ENCODE peak calls at places on chromosomes 6 and 20, in five cellular contexts. U is fibroblast of lung, K is right cardiac atrium, C is heart left ventricle, X is cardiac muscle cell. Y is an unnamed sample.

GRCh38 chr6:25138024-25138696 is 141.0 kb upstream of the CARMIL1 start:
- DNase-seq in U (peak; percentile 85), K (peak; percentile 66), C (peak; percentile 70), X (no peak), Y (peak; percentile 29)

GRCh38 chr20:3165473-3166337 is 6.0 kb upstream of the FASTKD5 start:
- DNase-seq in U (peak; percentile 57), K (peak; percentile 87), C (peak; percentile 78), X (no peak), Y (peak; percentile 76)

GRCh38 chr6:149846321-149846720 is 17.8 kb downstream of the LRP11 start:
- DNase-seq in U (peak; percentile 71), K (no peak), C (no peak), X (no peak), Y (no peak)

GRCh38 chr6:149026530-149026942 is 279.7 kb downstream of the UST start:
- DNase-seq in U (peak; percentile 97), K (no peak), C (no peak), X (peak; percentile 67), Y (no peak)

GRCh38 chr20:38730989-38731737 is 6.9 kb downstream of the SLC32A1 start:
- DNase-seq in U (peak; percentile 50), K (peak; percentile 86), C (peak; percentile 64), X (peak; percentile 80), Y (peak; percentile 49)

GRCh38 chr20:57467742-57468141 is 57.2 kb downstream of the CTCFL start:
- DNase-seq in U (no peak), K (no peak), C (no peak), X (no peak), Y (no peak)

GRCh38 chr20:53723045-53723444 is 129.4 kb upstream of the ZNF217 start:
- DNase-seq in U (no peak), K (no peak), C (no peak), X (no peak), Y (no peak)

GRCh38 chr6:19325335-19325789 is 511.8 kb upstream of the ID4 start:
- DNase-seq in U (no peak), K (no peak), C (no peak), X (no peak), Y (no peak)

GRCh38 chr6:153117986-153118886 is 12.8 kb downstream of the RGS17 start:
- DNase-seq in U (peak; percentile 65), K (no peak), C (no peak), X (no peak), Y (no peak)

GRCh38 chr6:22071655-22072054 is 225.2 kb downstream of the PRL start:
- DNase-seq in U (peak; percentile 66), K (peak; percentile 67), C (peak; percentile 61), X (peak; percentile 71), Y (peak; percentile 74)

GRCh38 chr6:96836579-96837137 is 619 bp downstream of the GPR63 start:
- DNase-seq in U (peak; percentile 13), K (no peak), C (no peak), X (peak; percentile 24), Y (no peak)

GRCh38 chr6:148203970-148204369 is 138.7 kb upstream of the SASH1 start:
- DNase-seq in U (peak; percentile 67), K (no peak), C (peak; percentile 25), X (no peak), Y (no peak)

GRCh38 chr6:76330031-76330430 is 257.6 kb upstream of the IMPG1 start:
- DNase-seq in U (no peak), K (no peak), C (no peak), X (no peak), Y (no peak)

GRCh38 chr6:122286512-122286911 is 112.9 kb upstream of the HSF2 start:
- DNase-seq in U (peak; percentile 9), K (no peak), C (no peak), X (no peak), Y (no peak)

GRCh38 chr20:38221041-38221589 is 39.4 kb downstream of the KIAA1755 start:
- DNase-seq in U (peak; percentile 59), K (peak; percentile 89), C (peak; percentile 64), X (peak; percentile 85), Y (peak; percentile 58)

DNA sequence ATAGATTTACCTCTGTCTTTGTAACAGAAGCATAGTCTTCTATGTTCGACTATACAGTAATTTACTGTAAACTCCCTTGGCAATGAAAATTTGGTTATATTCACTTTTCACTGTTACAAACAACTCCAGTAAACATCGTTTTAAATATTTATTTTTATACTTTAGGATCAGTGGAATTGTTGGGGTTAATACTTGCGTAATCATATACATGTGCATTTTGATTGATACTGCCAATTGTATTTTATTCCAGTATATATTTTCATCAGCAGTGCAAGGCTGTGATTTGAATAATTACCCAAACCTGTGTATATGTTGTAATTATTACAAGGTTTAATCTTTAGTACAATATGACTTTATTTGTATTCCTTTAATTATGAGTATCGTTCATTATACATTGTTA is 255.7 kb downstream of the ARID1B start:
- DNase-seq in U (no peak), K (no peak), C (no peak), X (no peak), Y (no peak)
- H3K4me3 ChIP-seq in U (peak overlapping the region; percentile 49), K (peak overlapping the region; percentile 20), C (peak overlapping the region; percentile 47), X (no peak overlapping the region), Y (peak overlapping the region; percentile 54)

GRCh38 chr6:133637874-133638273 is 251.0 kb upstream of the TCF21 start:
- DNase-seq in U (no peak), K (peak; percentile 56), C (no peak), X (no peak), Y (no peak)

GRCh38 chr6:133637436-133637835 is 251.5 kb upstream of the TCF21 start:
- DNase-seq in U (peak; percentile 42), K (no peak), C (no peak), X (no peak), Y (no peak)

GRCh38 chr6:133634474-133634873 is 254.4 kb upstream of the TCF21 start:
- DNase-seq in U (no peak), K (no peak), C (no peak), X (no peak), Y (no peak)

GRCh38 chr6:133632906-133633305 is 256.0 kb upstream of the TCF21 start:
- DNase-seq in U (no peak), K (no peak), C (no peak), X (peak; percentile 36), Y (no peak)

DNA sequence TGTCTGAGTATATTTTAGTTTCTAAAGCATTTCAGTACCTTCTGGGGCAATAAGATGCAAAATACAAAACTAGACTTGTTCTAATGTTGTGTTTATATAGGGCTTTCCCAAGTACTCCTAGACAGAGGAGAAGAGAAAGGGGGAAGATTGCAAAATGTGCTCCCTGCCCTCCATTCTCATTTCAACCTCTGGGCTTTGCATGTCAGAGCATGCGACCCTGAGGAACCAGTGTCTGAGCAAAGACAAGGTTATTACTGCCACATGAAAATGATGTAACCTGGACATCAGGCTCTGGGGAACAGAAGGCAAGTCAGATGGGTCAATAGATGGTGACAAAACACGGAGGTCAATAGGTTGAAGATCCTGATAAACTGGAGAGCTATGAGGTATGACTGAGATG is 253.5 kb upstream of the TCF21 start:
- DNase-seq in U (no peak), K (no peak), C (no peak), X (no peak), Y (no peak)
- H3K4me1 ChIP-seq in U (peaks cover 16% of the 10 kb centered on the region), K (no peaks in the 10 kb centered on the region), C (no peaks in the 10 kb centered on the region), X (peaks cover 4% of the 10 kb centered on the region), Y (no peaks in the 10 kb centered on the region)

GRCh38 chr20:13221673-13222318 is 722 bp downstream of the ISM1 start:
- DNase-seq in U (peak; percentile 61), K (peak; percentile 79), C (peak; percentile 39), X (peak; percentile 83), Y (no peak)

GRCh38 chr20:13220857-13221297 is at the start of gene ISM1:
- DNase-seq in U (no peak), K (no peak), C (no peak), X (peak; percentile 36), Y (peak; percentile 18)

GRCh38 chr20:13222319-13222716 is 1.2 kb downstream of the ISM1 start:
- DNase-seq in U (no peak), K (no peak), C (no peak), X (no peak), Y (no peak)

GRCh38 chr20:13220194-13220856 is 749 bp upstream of the ISM1 start:
- DNase-seq in U (peak; percentile 34), K (peak; percentile 69), C (peak; percentile 17), X (peak; percentile 69), Y (peak; percentile 53)

DNA sequence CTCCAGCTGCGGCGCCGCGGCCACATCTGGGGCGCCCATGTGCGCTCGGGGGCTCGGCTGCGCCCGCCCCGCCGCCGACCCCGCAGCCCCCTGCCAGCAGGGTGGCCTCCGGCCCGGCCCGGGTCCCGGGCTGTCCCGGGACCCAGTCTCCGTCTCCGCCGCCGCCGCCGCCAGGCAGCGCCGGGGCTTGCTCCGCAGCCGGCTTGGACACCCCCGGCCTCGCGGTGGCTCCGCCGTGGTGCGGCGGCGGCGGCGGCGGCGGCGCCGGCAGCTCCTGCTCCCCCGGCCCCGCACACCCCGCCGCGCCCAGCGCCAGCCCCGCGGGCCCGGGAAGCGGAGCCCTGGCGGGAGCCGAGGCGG is 219 bp downstream of the ISM1 start:
- DNase-seq in U (no peak), K (no peak), C (no peak), X (no peak), Y (no peak)
- H3K27me3 ChIP-seq in U (peaks cover 36% of the 10 kb centered on the region), K (no peaks in the 10 kb centered on the region), C (peaks cover 25% of the 10 kb centered on the region), X (peaks cover 71% of the 10 kb centered on the region), Y (peaks cover 77% of the 10 kb centered on the region)

GRCh38 chr6:125611573-125612399 is 137.6 kb upstream of the HEY2 start:
- DNase-seq in U (peak; percentile 12), K (peak; percentile 51), C (peak; percentile 27), X (no peak), Y (no peak)
- H3K4me3 ChIP-seq in U (no peak overlapping the region), K (peak overlapping the region; percentile 16), C (peak overlapping the region; percentile 26), X (no peak overlapping the region), Y (peak overlapping the region; percentile 31)

DNA sequence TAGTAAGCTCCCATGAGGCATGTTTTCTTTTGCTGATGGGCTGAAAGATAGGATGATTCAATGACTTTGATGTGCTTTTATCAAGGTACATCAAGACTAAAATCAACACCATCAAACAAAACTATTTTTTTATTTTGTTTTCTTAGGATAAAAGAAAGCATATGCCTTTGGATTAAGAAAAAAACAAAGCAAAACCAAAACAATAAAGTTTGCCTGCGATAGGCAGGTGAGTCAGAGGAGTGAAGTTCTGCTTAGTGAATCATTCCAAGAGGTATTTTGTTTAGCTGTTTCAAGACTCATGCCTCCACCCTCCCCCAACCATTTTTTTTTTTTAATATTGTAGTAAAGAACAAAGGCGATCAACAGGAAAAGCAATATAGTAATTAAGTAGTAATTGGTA is 482.6 kb upstream of the MANEA start:
- DNase-seq in U (peak; percentile 62), K (no peak), C (no peak), X (no peak), Y (no peak)
- H3K4me1 ChIP-seq in U (no peaks in the 10 kb centered on the region), K (no peaks in the 10 kb centered on the region), C (no peaks in the 10 kb centered on the region), X (no peaks in the 10 kb centered on the region), Y (no peaks in the 10 kb centered on the region)

Y was measured in heart right ventricle.